ENCODE peak calls at places on chromosomes 12 and 14, in four cellular contexts. A, H, O and U are unnamed samples.

GRCh38 chr12:126895946-126896520 is 1370.9 kb upstream of the TMEM132C start:
- DNase-seq in A (no peak), H (no peak), O (no peak), U (no peak)

GRCh38 chr12:21438643-21439042 is 1.2 kb downstream of the PYROXD1 start:
- DNase-seq in O (no peak), H (no peak), A (no peak), U (no peak)

GRCh38 chr12:57936513-57936883 is 4.9 kb upstream of the ATP23 start:
- DNase-seq in H (no peak), A (no peak), O (no peak), U (no peak)

GRCh38 chr12:45572114-45572513 is 157.4 kb upstream of the ARID2 start:
- DNase-seq in O (no peak), H (no peak), A (no peak), U (no peak)

GRCh38 chr12:130818381-130819247 is 20.4 kb downstream of the STX2 start:
- DNase-seq in O (peak), A (peak), H (peak), U (peak)

GRCh38 chr14:75079521-75079920 is 10.1 kb downstream of the ZC2HC1C start:
- DNase-seq in A (no peak), H (no peak), O (no peak), U (no peak)

GRCh38 chr12:38586652-38587219 is 270.2 kb downstream of the ALG10B start:
- DNase-seq in H (no peak), A (no peak), O (no peak), U (no peak)

GRCh38 chr12:122726056-122726558 is 4.5 kb downstream of the HCAR1 start:
- DNase-seq in O (peak), H (peak), A (peak), U (peak)

GRCh38 chr14:36279306-36280244 is 40.9 kb downstream of the MBIP start:
- DNase-seq in A (no peak), H (no peak), O (peak), U (no peak)

GRCh38 chr14:32197919-32198318 is 3.9 kb upstream of the RNU6-7 start:
- DNase-seq in A (peak), H (no peak), O (no peak), U (no peak)

GRCh38 chr12:71029302-71029701 is 108.8 kb upstream of the PTPRR start:
- DNase-seq in O (no peak), A (no peak), H (no peak), U (no peak)

GRCh38 chr12:111828338-111828979 is 13.6 kb upstream of the MAPKAPK5 start:
- DNase-seq in O (no peak), A (no peak), H (no peak), U (no peak)

GRCh38 chr12:15882055-15882971 is at the start of gene STRAP:
- DNase-seq in A (peak), H (peak), O (peak), U (peak)

GRCh38 chr14:105931808-105932483 is 405.6 kb downstream of the TMEM121 start:
- DNase-seq in O (no peak), H (no peak), A (no peak), U (peak)

GRCh38 chr12:13841358-13841757 is 140.0 kb downstream of the GRIN2B start:
- DNase-seq in H (no peak), O (no peak), A (no peak), U (no peak)

GRCh38 chr12:230925-231671 is 17.1 kb upstream of the SLC6A12 start:
- DNase-seq in H (no peak), A (no peak), O (no peak), U (no peak)

GRCh38 chr12:127083028-127083949 is 1183.7 kb upstream of the TMEM132C start:
- DNase-seq in A (no peak), O (peak), H (no peak), U (no peak)

GRCh38 chr12:51760231-51760630 is 88.3 kb downstream of the FIGNL2 start:
- DNase-seq in H (no peak), O (no peak), A (no peak), U (no peak)

GRCh38 chr14:69500736-69501135 is 16.2 kb downstream of the PLEKHD1 start:
- DNase-seq in H (no peak), A (no peak), O (no peak), U (no peak)

GRCh38 chr12:53505086-53505485 is 2.2 kb downstream of the NPFF start:
- DNase-seq in O (no peak), A (no peak), H (no peak), U (no peak)

GRCh38 chr14:95499354-95499750 is 17.1 kb downstream of the SYNE3 start:
- DNase-seq in A (no peak), H (no peak), O (no peak), U (no peak)

GRCh38 chr12:106138646-106139421 is at the start of gene NUAK1:
- DNase-seq in O (peak), H (peak), A (peak), U (peak)

GRCh38 chr12:16509411-16509810 is 96.6 kb downstream of the LMO3 start:
- DNase-seq in A (no peak), O (no peak), H (no peak), U (no peak)

GRCh38 chr12:1776139-1776975 is 44.0 kb upstream of the LRTM2 start:
- DNase-seq in A (no peak), H (no peak), O (no peak), U (no peak)

GRCh38 chr12:75058228-75058627 is 151.4 kb downstream of the KCNC2 start:
- DNase-seq in H (no peak), A (no peak), O (no peak), U (no peak)

GRCh38 chr12:74538491-74539258 is 1.0 kb downstream of the ATXN7L3B start:
- DNase-seq in A (no peak), O (no peak), H (peak), U (no peak)

GRCh38 chr14:60905930-60906329 is 74.9 kb downstream of the TRMT5 start:
- DNase-seq in A (no peak), H (no peak), O (no peak), U (no peak)

GRCh38 chr12:16939871-16940306 is 333.9 kb upstream of the LMO3 start:
- DNase-seq in O (peak), H (peak), A (no peak), U (peak)

GRCh38 chr14:30553311-30553989 is 5.5 kb upstream of the G2E3 start:
- DNase-seq in A (no peak), O (no peak), H (no peak), U (no peak)

GRCh38 chr12:5376591-5377207 is 55.2 kb upstream of the NTF3 start:
- DNase-seq in H (no peak), A (peak), O (no peak), U (peak)

GRCh38 chr14:29892327-29892726 is 35.3 kb downstream of the PRKD1 start:
- DNase-seq in A (no peak), O (no peak), H (no peak), U (no peak)

GRCh38 chr12:26845984-26846383 is 13.0 kb upstream of the ITPR2 start:
- DNase-seq in O (no peak), H (peak), A (no peak), U (no peak)

GRCh38 chr14:101037021-101037817 is 133.7 kb upstream of the RTL1 start:
- DNase-seq in O (no peak), A (no peak), H (no peak), U (no peak)

GRCh38 chr12:58564721-58565120 is 355.6 kb downstream of the LRIG3 start:
- DNase-seq in O (no peak), A (no peak), H (no peak), U (no peak)

GRCh38 chr12:60197589-60197988 is 601.8 kb downstream of the SLC16A7 start:
- DNase-seq in H (no peak), A (no peak), O (no peak), U (no peak)

GRCh38 chr12:38279756-38280155 is 36.8 kb upstream of the ALG10B start:
- DNase-seq in H (no peak), O (no peak), A (no peak), U (no peak)

GRCh38 chr14:51776102-51776894 is 84.1 kb upstream of the GNG2 start:
- DNase-seq in O (peak), A (peak), H (no peak), U (no peak)

GRCh38 chr14:103629503-103630121 is 601 bp downstream of the KLC1 start:
- DNase-seq in A (peak), H (peak), O (peak), U (peak)

GRCh38 chr14:55122441-55122986 is 6.5 kb upstream of the LGALS3 start:
- DNase-seq in H (peak), O (no peak), A (peak), U (peak)

DNA sequence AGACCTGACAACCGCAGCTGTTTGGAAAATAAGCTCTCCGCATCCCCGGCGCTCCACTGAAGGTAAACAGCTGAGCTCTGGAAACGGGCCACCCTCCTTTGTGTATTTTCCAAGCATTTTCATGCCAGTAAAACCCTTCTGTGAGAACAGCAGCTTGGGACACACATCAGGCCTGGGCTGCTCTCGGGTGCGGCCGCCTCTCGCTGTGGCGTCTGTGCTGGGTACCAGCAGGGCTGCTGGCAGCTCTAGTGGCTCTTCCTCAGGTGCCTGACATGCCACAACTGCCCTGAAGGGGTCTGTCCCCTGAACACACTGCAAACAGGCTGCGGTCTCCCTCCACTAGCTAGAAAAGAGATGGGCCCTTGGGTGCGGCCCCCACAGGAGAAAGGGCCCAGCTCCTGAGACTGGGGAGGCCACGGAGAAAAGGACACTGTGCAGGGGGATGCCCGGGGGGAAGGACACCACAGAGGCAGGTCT is 96.3 kb downstream of the ITPK1 start:
- DNase-seq in O (no peak), H (no peak), A (peak), U (peak)
- H3K27ac ChIP-seq in O (no peak), H (no peak), A (peak), U (peak)

DNA sequence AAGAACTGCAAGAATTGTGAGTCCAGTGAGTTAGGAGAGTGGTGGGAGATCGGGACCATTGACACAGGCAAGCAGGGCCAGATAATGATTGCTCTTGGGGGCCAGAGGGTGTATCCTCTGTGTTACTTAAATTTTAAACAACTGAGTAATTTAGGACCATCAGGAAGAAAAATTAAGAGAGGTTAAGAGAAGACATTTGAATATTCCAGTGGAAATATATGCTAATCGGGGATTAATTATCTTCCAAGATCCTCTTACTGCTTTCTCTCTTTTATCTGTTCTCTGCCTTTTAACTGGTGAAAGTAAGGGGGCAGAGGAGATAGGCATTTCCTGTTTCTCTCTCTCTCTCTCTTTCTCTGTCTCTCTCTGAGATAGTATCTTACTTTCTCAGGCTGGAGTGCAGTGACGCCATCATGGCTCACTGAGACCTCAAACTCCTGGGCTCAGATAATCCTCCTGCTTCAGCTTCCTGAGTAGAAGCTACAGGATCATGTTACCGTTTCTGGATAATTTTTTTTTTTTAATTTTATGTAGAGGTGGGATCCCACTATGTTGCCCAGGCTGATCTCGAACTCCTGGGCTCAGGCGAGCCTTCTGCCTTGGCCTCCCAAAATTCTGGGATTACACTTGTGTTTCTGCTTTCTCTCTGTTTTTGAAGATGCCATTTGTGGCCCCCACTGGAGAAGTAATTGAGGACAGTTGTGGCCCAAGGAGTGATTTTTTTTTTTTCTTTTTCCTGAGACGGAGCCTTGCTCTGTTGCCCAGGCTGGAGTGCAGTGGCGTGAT is 85.1 kb downstream of the DIP2B start:
- DNase-seq in H (no peak), A (no peak), O (no peak), U (no peak)
- TF ChIP-seq POLR2AphosphoS5 in H (no peak), A (no peak), O (no peak), U (no peak)

DNA sequence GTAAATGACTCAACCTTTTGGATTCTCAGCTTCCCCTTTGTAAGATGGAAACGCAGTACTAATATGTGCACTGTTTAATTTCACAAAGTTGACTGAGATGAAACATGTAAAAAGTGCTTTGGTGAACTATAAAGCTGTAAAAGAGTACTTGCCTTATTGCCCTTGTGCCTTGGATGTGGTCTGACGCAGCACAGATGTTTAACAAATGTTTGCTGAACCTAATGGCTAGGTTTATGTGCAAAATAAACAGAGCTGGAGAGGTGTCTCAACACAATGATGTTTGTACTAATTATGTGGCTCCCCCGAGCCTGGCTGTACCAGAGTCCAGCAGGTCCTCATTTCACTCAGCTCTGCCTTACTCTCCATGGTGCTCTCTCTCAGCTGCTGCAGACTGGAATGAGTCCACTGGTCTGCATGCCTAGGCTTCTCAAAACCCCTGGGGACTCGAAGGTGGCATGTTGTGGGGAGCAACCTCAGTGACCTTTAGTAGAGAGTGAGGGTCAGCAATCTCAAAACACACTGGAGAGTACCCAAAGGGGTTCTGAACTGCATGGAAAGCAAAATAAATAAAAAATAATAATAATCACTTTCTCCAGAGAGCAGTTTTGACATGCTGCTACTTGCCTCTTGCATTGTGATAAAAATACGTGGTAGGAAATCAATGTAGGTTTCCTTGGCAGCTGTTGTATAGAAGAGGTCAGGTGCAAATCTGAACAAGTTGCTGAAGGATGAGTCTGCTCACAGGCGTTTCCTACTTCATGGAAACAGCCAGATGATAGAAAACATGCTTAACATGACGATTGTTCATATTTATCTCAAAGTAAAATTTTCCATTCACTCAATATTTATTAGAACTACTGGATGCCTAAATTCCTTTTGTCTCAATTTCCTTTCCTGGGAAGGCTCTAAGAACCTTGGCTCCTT is 8.5 kb upstream of the AMIGO2 start:
- DNase-seq in A (peak), O (no peak), H (no peak), U (no peak)
- H3K27ac ChIP-seq in A (no peak), O (no peak), H (peak), U (no peak)

GRCh38 chr14:91029451-91030217 is 30.8 kb downstream of the RPS6KA5 start:
- DNase-seq in A (no peak), H (no peak), O (no peak), U (no peak)

GRCh38 chr14:91032250-91032649 is 28.2 kb downstream of the RPS6KA5 start:
- DNase-seq in H (no peak), A (no peak), O (no peak), U (no peak)

GRCh38 chr14:91021991-91022621 is 38.3 kb downstream of the RPS6KA5 start:
- DNase-seq in H (no peak), O (no peak), A (no peak), U (no peak)

GRCh38 chr14:91031668-91032067 is 28.8 kb downstream of the RPS6KA5 start:
- DNase-seq in O (no peak), H (no peak), A (no peak), U (no peak)

DNA sequence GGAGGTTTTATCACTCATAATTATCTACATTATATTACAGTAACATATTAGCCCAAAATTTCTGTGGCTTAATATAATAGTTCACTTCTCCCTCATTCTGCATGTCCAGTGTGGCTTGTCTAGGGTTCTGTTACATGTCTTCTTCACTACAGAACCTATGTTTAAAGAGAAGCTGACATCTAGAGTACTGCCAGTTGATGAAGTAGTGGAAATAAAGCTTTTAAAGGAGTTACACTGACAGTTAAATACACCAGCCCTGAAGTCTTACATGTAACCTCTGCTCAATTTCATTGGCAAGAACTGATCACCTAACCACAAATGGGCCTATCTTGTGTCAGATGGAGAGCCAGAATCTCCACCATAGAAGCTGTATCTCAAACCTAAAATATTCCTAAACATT is 32.9 kb downstream of the RPS6KA5 start:
- DNase-seq in H (no peak), A (no peak), O (no peak), U (no peak)
- TF ChIP-seq POLR2AphosphoS5 in H (no peak), A (no peak), O (no peak), U (peak)

DNA sequence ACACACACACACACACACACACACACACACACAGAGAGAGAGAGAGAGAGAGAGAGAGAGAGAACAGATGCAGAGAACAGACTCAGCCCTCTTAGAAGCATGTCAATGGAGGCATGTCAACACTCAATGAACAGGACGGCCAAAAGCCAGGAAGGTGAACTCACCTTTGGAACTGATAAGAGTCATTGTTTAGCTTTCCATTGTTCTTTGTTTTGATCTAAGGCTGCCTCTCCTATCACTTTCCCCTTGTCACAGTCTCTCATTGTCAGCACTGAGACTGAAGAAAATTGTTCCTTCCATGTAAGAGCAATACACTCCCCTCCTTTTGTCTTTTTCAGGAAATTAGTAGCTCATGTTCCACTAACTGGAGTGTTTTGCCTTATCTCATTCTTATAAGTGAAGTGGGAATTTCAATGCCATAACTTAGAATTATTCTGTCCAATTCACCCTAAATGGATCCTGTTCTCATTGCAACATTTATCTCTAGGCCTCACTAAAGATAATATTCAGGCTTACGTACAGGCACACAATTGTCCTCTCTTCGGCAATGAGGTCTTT is 218.0 kb downstream of the DUSP6 start:
- DNase-seq in O (no peak), H (no peak), A (no peak), U (peak)
- H3K27ac ChIP-seq in O (no peak), H (no peak), A (no peak), U (no peak)

DNA sequence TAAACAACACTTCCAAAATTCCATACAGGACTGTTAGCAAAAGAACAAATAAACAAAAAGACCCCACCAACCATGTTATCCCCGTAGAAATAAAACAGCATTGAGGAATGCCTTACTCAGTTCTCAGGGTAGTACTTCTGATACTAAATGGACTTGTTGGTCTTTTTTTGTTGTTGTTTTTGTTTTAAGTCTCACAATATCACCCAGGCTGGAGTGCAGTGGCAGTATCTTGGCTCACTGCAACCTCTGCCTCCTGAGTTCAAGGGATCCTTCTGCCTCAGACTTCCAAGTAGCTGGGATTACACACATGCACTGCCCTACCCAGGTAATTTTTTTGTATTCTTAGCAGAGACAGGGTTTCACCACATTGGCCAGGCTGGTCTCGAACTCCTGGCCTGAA is 17.1 kb downstream of the HNRNPC start:
- DNase-seq in A (no peak), O (no peak), H (no peak), U (no peak)
- TF ChIP-seq POLR2AphosphoS5 in A (no peak), O (no peak), H (no peak), U (no peak)